ENCODE peak calls at places on chromosome 5, in seven cellular contexts. B, A, X, C, P, F and S are unnamed samples.

GRCh38 chr5:72314571-72315172 is 5.4 kb downstream of the MRPS27 start:
- DNase-seq in B (no peak), A (no peak), X (peak), C (peak), P (peak), F (peak), S (no peak)

GRCh38 chr5:9282211-9282610 is 263.7 kb downstream of the SEMA5A start:
- DNase-seq in B (no peak), A (no peak), X (no peak), C (peak), P (no peak), F (no peak), S (no peak)

GRCh38 chr5:60514152-60514551 is 185.8 kb downstream of the DEPDC1B start:
- DNase-seq in B (no peak), A (no peak), X (no peak), C (no peak), P (no peak), F (no peak), S (no peak)

GRCh38 chr5:102481044-102481715 is 17.6 kb downstream of the SLCO6A1 start:
- DNase-seq in B (no peak), A (no peak), X (no peak), C (no peak), P (no peak), F (no peak), S (no peak)

GRCh38 chr5:105238561-105238960 is 1676.0 kb upstream of the NUDT12 start:
- DNase-seq in B (no peak), A (no peak), X (no peak), C (no peak), P (no peak), F (no peak), S (no peak)

GRCh38 chr5:137342764-137343163 is 156.4 kb downstream of the SPOCK1 start:
- DNase-seq in B (no peak), A (no peak), X (no peak), C (peak), P (no peak), F (peak), S (no peak)

GRCh38 chr5:60829490-60830266 is 14.4 kb downstream of the ELOVL7 start:
- DNase-seq in B (no peak), A (no peak), X (no peak), C (no peak), P (no peak), F (no peak), S (no peak)

GRCh38 chr5:602466-603035 is 9.6 kb upstream of the CEP72 start:
- DNase-seq in B (no peak), A (no peak), X (no peak), C (no peak), P (no peak), F (no peak), S (no peak)

GRCh38 chr5:141507387-141508091 is 18.7 kb downstream of the PCDHGC5 start:
- DNase-seq in B (no peak), A (no peak), X (no peak), C (peak), P (peak), F (peak), S (no peak)

GRCh38 chr5:32027093-32027716 is 146.9 kb downstream of the GOLPH3 start:
- DNase-seq in B (no peak), A (no peak), X (no peak), C (no peak), P (no peak), F (no peak), S (no peak)

GRCh38 chr5:125865166-125865815 is 557.9 kb upstream of the GRAMD2B start:
- DNase-seq in B (no peak), A (no peak), X (no peak), C (no peak), P (no peak), F (peak), S (no peak)

GRCh38 chr5:59125961-59126360 is 543.1 kb downstream of the RAB3C start:
- DNase-seq in B (no peak), A (no peak), X (no peak), C (no peak), P (no peak), F (no peak), S (no peak)

GRCh38 chr5:168424506-168425298 is 61.6 kb upstream of the RARS1 start:
- DNase-seq in B (no peak), A (no peak), X (no peak), C (peak), P (no peak), F (peak), S (no peak)

GRCh38 chr5:23419115-23419514 is 88.3 kb upstream of the PRDM9 start:
- DNase-seq in B (no peak), A (no peak), X (no peak), C (no peak), P (no peak), F (no peak), S (no peak)

GRCh38 chr5:7146886-7147285 is 249.1 kb upstream of the ADCY2 start:
- DNase-seq in B (no peak), A (no peak), X (no peak), C (no peak), P (no peak), F (no peak), S (no peak)

GRCh38 chr5:153496835-153497234 is 6.4 kb downstream of the GRIA1 start:
- DNase-seq in B (no peak), A (no peak), X (no peak), C (peak), P (peak), F (peak), S (no peak)

GRCh38 chr5:181224390-181225234 is 1.5 kb downstream of the TRIM41 start:
- DNase-seq in B (no peak), A (no peak), X (peak), C (no peak), P (no peak), F (no peak), S (no peak)

GRCh38 chr5:59007460-59008063 is 424.7 kb downstream of the RAB3C start:
- DNase-seq in B (no peak), A (no peak), X (no peak), C (peak), P (peak), F (no peak), S (no peak)

GRCh38 chr5:93601433-93602175 is 18.6 kb downstream of the NR2F1 start:
- DNase-seq in B (no peak), A (no peak), X (no peak), C (no peak), P (no peak), F (no peak), S (no peak)

GRCh38 chr5:107985144-107985543 is 314.4 kb upstream of the EFNA5 start:
- DNase-seq in B (no peak), A (no peak), X (peak), C (no peak), P (no peak), F (no peak), S (no peak)

GRCh38 chr5:78377056-78377717 is 16.8 kb downstream of the SCAMP1 start:
- DNase-seq in B (no peak), A (no peak), X (no peak), C (peak), P (no peak), F (no peak), S (no peak)

GRCh38 chr5:151030377-151030776 is 10.0 kb downstream of the GPX3 start:
- DNase-seq in B (peak), A (no peak), X (no peak), C (no peak), P (no peak), F (no peak), S (no peak)

GRCh38 chr5:129768715-129769114 is 20.8 kb downstream of the MINAR2 start:
- DNase-seq in B (no peak), A (no peak), X (no peak), C (no peak), P (no peak), F (no peak), S (no peak)

GRCh38 chr5:181087309-181087708 is 43.7 kb downstream of the OR2V1 start:
- DNase-seq in B (no peak), A (no peak), X (no peak), C (no peak), P (no peak), F (no peak), S (no peak)

GRCh38 chr5:136213919-136214493 is 21.0 kb upstream of the SMIM32 start:
- DNase-seq in B (no peak), A (no peak), X (no peak), C (no peak), P (no peak), F (no peak), S (no peak)

GRCh38 chr5:39570418-39571027 is 145.7 kb upstream of the DAB2 start:
- DNase-seq in B (no peak), A (no peak), X (no peak), C (peak), P (peak), F (peak), S (no peak)

GRCh38 chr5:24535646-24536045 is 109.1 kb downstream of the CDH10 start:
- DNase-seq in B (no peak), A (no peak), X (no peak), C (no peak), P (no peak), F (no peak), S (no peak)

GRCh38 chr5:32814141-32814540 is 103.0 kb downstream of the NPR3 start:
- DNase-seq in B (no peak), A (no peak), X (no peak), C (no peak), P (no peak), F (no peak), S (no peak)